ENCODE peak calls at places on chromosomes 3 and 15, in four cellular contexts. B, Y, N and F are unnamed samples.

GRCh38 chr15:25410649-25411048 is 28.2 kb downstream of the UBE3A start:
- DNase-seq in B (no peak), Y (no peak), N (no peak), F (no peak)

GRCh38 chr3:140206196-140207040 is 271.4 kb downstream of the CLSTN2 start:
- DNase-seq in B (no peak), Y (no peak), N (no peak), F (no peak)

GRCh38 chr15:38864122-38864521 is 299.5 kb upstream of the RASGRP1 start:
- DNase-seq in B (no peak), Y (no peak), N (no peak), F (no peak)

GRCh38 chr3:138046955-138047354 is 37.0 kb downstream of the CLDN18 start:
- DNase-seq in B (no peak), Y (no peak), N (no peak), F (no peak)

GRCh38 chr15:101322016-101322695 is 27.1 kb upstream of the SNRPA1 start:
- DNase-seq in B (no peak), Y (no peak), N (no peak), F (no peak)

GRCh38 chr15:88506628-88507027 is 39.1 kb downstream of the MRPS11 start:
- DNase-seq in B (no peak), Y (no peak), N (no peak), F (no peak)

GRCh38 chr3:171790898-171791694 is 19.2 kb downstream of the PLD1 start:
- DNase-seq in B (no peak), Y (no peak), N (no peak), F (no peak)

GRCh38 chr3:82475306-82475705 is 713.9 kb upstream of the GBE1 start:
- DNase-seq in B (no peak), Y (no peak), N (no peak), F (no peak)

GRCh38 chr3:46071222-46071621 is 43.9 kb upstream of the XCR1 start:
- DNase-seq in B (no peak), Y (no peak), N (no peak), F (no peak)

GRCh38 chr15:28112962-28113361 is 13.8 kb upstream of the OCA2 start:
- DNase-seq in B (no peak), Y (no peak), N (no peak), F (no peak)

GRCh38 chr3:138458774-138459499 is 24.5 kb downstream of the ESYT3 start:
- DNase-seq in B (peak; percentile 49), Y (no peak), N (no peak), F (no peak)

GRCh38 chr3:57691411-57692133 is 1.3 kb downstream of the DENND6A start:
- DNase-seq in B (no peak), Y (no peak), N (peak; percentile 12), F (no peak)

GRCh38 chr3:167732313-167733065 is 2.2 kb downstream of the PDCD10 start:
- DNase-seq in B (no peak), Y (no peak), N (no peak), F (no peak)

GRCh38 chr15:66401130-66402021 is 14.7 kb downstream of the MAP2K1 start:
- DNase-seq in B (no peak), Y (peak; percentile 32), N (no peak), F (no peak)

GRCh38 chr3:18657858-18658820 is 233.0 kb upstream of the SATB1 start:
- DNase-seq in B (no peak), Y (no peak), N (no peak), F (no peak)

GRCh38 chr3:55608266-55608937 is 121.3 kb upstream of the WNT5A start:
- DNase-seq in B (no peak), Y (no peak), N (no peak), F (no peak)

GRCh38 chr15:48385031-48385430 is 53.8 kb downstream of the DUT start:
- DNase-seq in B (no peak), Y (no peak), N (no peak), F (no peak)

GRCh38 chr3:183824761-183825379 is 507 bp downstream of the MAP6D1 start:
- DNase-seq in B (peak; percentile 53), Y (no peak), N (no peak), F (no peak)

GRCh38 chr3:153045150-153045549 is 116.9 kb upstream of the RAP2B start:
- DNase-seq in B (no peak), Y (no peak), N (no peak), F (no peak)

GRCh38 chr3:9238727-9239295 is 10.6 kb downstream of the SRGAP3 start:
- DNase-seq in B (no peak), Y (no peak), N (no peak), F (no peak)

GRCh38 chr3:133855772-133856171 is 39.9 kb downstream of the RAB6B start:
- DNase-seq in B (no peak), Y (no peak), N (no peak), F (no peak)

GRCh38 chr3:377158-377561 is 180.6 kb downstream of the CHL1 start:
- DNase-seq in B (no peak), Y (no peak), N (no peak), F (no peak)

GRCh38 chr15:69758291-69758771 is 305.7 kb downstream of the RPLP1 start:
- DNase-seq in B (no peak), Y (no peak), N (peak; percentile 30), F (no peak)

GRCh38 chr3:39208463-39209055 is 16.2 kb upstream of the XIRP1 start:
- DNase-seq in B (no peak), Y (no peak), N (peak; percentile 78), F (peak; percentile 66)

GRCh38 chr3:159881828-159882309 is 106.8 kb upstream of the IL12A start:
- DNase-seq in B (no peak), Y (no peak), N (no peak), F (no peak)